ENCODE peak calls at places on chromosome 13, in seven cellular contexts. R is nephron progenitor cell, A is choroid plexus epithelial cell, Q is EH, T is NCI-H2107, Z is lung microvascular endothelial cell, E is amygdala. L is an unnamed sample.

GRCh38 chr13:34223984-34224383 is 406.0 kb downstream of the RFC3 start:
- DNase-seq in Q (no peak), R (no peak), A (no peak), Z (no peak), E (no peak), T (no peak), L (no peak)

GRCh38 chr13:99704390-99704789 is 203.1 kb downstream of the TM9SF2 start:
- DNase-seq in Q (no peak), R (no peak), E (no peak), A (no peak), Z (no peak), T (no peak), L (no peak)

GRCh38 chr13:84393981-84394625 is 511.8 kb upstream of the SLITRK1 start:
- DNase-seq in Q (no peak), E (no peak), T (no peak), R (no peak), Z (no peak), A (no peak), L (peak; percentile 54)

GRCh38 chr13:23859455-23859854 is 29.7 kb downstream of the MIPEP start:
- DNase-seq in Z (no peak), Q (no peak), T (no peak), A (no peak), E (no peak), R (no peak), L (no peak)

GRCh38 chr13:111485491-111486250 is 165.2 kb downstream of the TEX29 start:
- DNase-seq in Z (no peak), A (no peak), T (no peak), R (no peak), E (no peak), Q (no peak), L (no peak)

GRCh38 chr13:33590936-33591335 is 227.0 kb upstream of the RFC3 start:
- DNase-seq in Z (no peak), A (no peak), Q (no peak), R (no peak), T (no peak), E (no peak), L (no peak)

GRCh38 chr13:28754698-28755545 is 36.2 kb upstream of the SLC46A3 start:
- DNase-seq in A (peak; percentile 84), T (no peak), E (no peak), Z (no peak), Q (peak; percentile 80), R (no peak), L (peak; percentile 52)

GRCh38 chr13:98476538-98476966 is 100.4 kb downstream of the STK24 start:
- DNase-seq in T (no peak), A (peak; percentile 80), Q (peak; percentile 97), E (no peak), Z (peak; percentile 51), R (no peak), L (peak; percentile 59)

GRCh38 chr13:39600766-39601165 is 2.2 kb downstream of the LHFPL6 start:
- DNase-seq in E (no peak), A (peak; percentile 56), Q (peak; percentile 32), T (peak; percentile 22), Z (no peak), R (peak; percentile 12), L (peak; percentile 73)

GRCh38 chr13:64753606-64754005 is 2476.5 kb downstream of the PCDH9 start:
- DNase-seq in Z (no peak), A (peak; percentile 31), E (no peak), Q (peak; percentile 3), R (no peak), T (no peak), L (no peak)

GRCh38 chr13:23980160-23980551 is 82.9 kb upstream of the C1QTNF9B start:
- DNase-seq in T (no peak), Q (peak; percentile 84), E (peak; percentile 91), A (peak; percentile 91), Z (peak; percentile 66), R (peak; percentile 96), L (peak; percentile 86)

GRCh38 chr13:110047511-110047910 is 259.4 kb downstream of the COL4A1 start:
- DNase-seq in A (peak; percentile 87), T (peak; percentile 27), R (no peak), Q (peak; percentile 10), E (no peak), Z (no peak), L (no peak)

GRCh38 chr13:33817843-33818661 is at the start of gene RFC3:
- DNase-seq in T (peak; percentile 83), Q (peak; percentile 94), Z (peak; percentile 97), R (peak; percentile 87), A (peak; percentile 96), E (peak; percentile 82), L (peak; percentile 95)

GRCh38 chr13:45412274-45413049 is 5.7 kb downstream of the SLC25A30 start:
- DNase-seq in Q (peak; percentile 29), T (no peak), R (no peak), Z (no peak), E (no peak), A (no peak), L (no peak)